ENCODE peak calls at places on chromosomes 11 and 22, in six cellular contexts. W, J, Q, K, L and O are unnamed samples. For H3K4me1, the result is how much of the 10 kb centered on the place peaks cover.

GRCh38 chr22:24106385-24107381 is 74.6 kb upstream of the SUSD2 start:
- DNase-seq in Q (no peak), L (no peak), K (no peak), W (peak), J (peak), O (no peak)

GRCh38 chr22:49487950-49488349 is 339.7 kb downstream of the BRD1 start:
- DNase-seq in L (no peak), Q (no peak), J (no peak), K (peak), W (peak), O (no peak)

GRCh38 chr11:114125959-114126358 is 66.4 kb downstream of the ZBTB16 start:
- DNase-seq in K (no peak), Q (no peak), W (no peak), J (no peak), L (no peak), O (no peak)

GRCh38 chr11:34184505-34185015 is 79.1 kb downstream of the NAT10 start:
- DNase-seq in Q (no peak), K (no peak), J (no peak), L (no peak), W (no peak), O (no peak)

GRCh38 chr11:2802389-2803185 is 83.0 kb downstream of the CDKN1C start:
- DNase-seq in W (no peak), J (no peak), L (no peak), K (no peak), Q (no peak), O (no peak)

GRCh38 chr11:118689852-118690552 is 10.6 kb upstream of the TREH start:
- DNase-seq in K (peak), L (peak), W (peak), Q (peak), J (peak), O (peak)

GRCh38 chr11:1906623-1907423 is 12.7 kb upstream of the TNNT3 start:
- DNase-seq in K (no peak), L (no peak), J (no peak), W (no peak), Q (no peak), O (no peak)

GRCh38 chr11:36750349-36750748 is 152.3 kb upstream of the RAG2 start:
- DNase-seq in J (no peak), K (no peak), W (peak), L (no peak), Q (peak), O (no peak)

GRCh38 chr11:6587360-6587953 is 16.0 kb downstream of the RRP8 start:
- DNase-seq in K (no peak), J (no peak), W (no peak), Q (no peak), L (no peak), O (no peak)

GRCh38 chr22:48870436-48870835 is 957.2 kb downstream of the BRD1 start:
- DNase-seq in Q (no peak), W (no peak), L (no peak), K (no peak), J (peak), O (no peak)

GRCh38 chr11:44680982-44681597 is 45.7 kb upstream of the TSPAN18 start:
- DNase-seq in W (peak), J (no peak), L (no peak), K (no peak), Q (peak), O (no peak)

GRCh38 chr22:23200896-23201295 is 20.6 kb downstream of the BCR start:
- DNase-seq in W (no peak), J (no peak), K (no peak), L (no peak), Q (no peak), O (no peak)

GRCh38 chr22:35917651-35918050 is 111.0 kb downstream of the RBFOX2 start:
- DNase-seq in W (no peak), J (no peak), K (no peak), L (no peak), Q (no peak), O (no peak)

GRCh38 chr11:3840289-3840869 is 380 bp downstream of the RHOG start:
- DNase-seq in J (peak), Q (peak), L (peak), W (no peak), K (no peak), O (no peak)

GRCh38 chr22:26162961-26163360 is 6.3 kb upstream of the SEZ6L start:
- DNase-seq in W (no peak), J (no peak), Q (no peak), K (no peak), L (no peak), O (no peak)

GRCh38 chr22:27752771-27753170 is 48.8 kb downstream of the MN1 start:
- DNase-seq in W (no peak), K (no peak), J (no peak), Q (peak), L (no peak), O (peak)

GRCh38 chr11:57638005-57638760 is 11.5 kb downstream of the YPEL4 start:
- DNase-seq in W (peak), J (no peak), Q (peak), K (peak), L (no peak), O (peak)

GRCh38 chr11:13327421-13327820 is 49.8 kb downstream of the BMAL1 start:
- DNase-seq in W (no peak), K (no peak), J (no peak), L (no peak), Q (no peak), O (no peak)

GRCh38 chr11:11265320-11265719 is 87.7 kb downstream of the CSNK2A3 start:
- DNase-seq in L (no peak), J (no peak), K (no peak), Q (no peak), W (no peak), O (no peak)

GRCh38 chr11:19218216-19218615 is 16.4 kb upstream of the CSRP3 start:
- DNase-seq in K (no peak), W (no peak), Q (no peak), J (no peak), L (no peak), O (no peak)

GRCh38 chr11:61635304-61635703 is 44.9 kb upstream of the DAGLA start:
- DNase-seq in L (no peak), Q (no peak), K (no peak), J (no peak), W (no peak), O (no peak)

GRCh38 chr11:121329786-121330395 is 37.3 kb downstream of the SC5D start:
- DNase-seq in L (no peak), Q (no peak), W (no peak), K (no peak), J (no peak), O (no peak)

GRCh38 chr11:1772270-1773130 is 8.8 kb upstream of the CTSD start:
- DNase-seq in W (peak), J (no peak), L (peak), Q (peak), K (no peak), O (peak)

GRCh38 chr11:59557940-59558643 is 46.8 kb downstream of the OR4D9 start:
- DNase-seq in W (peak), Q (no peak), K (no peak), L (no peak), J (no peak), O (peak)

GRCh38 chr22:26436903-26437515 is 7.9 kb downstream of the ASPHD2 start:
- DNase-seq in Q (no peak), W (no peak), J (no peak), L (no peak), K (no peak), O (no peak)

GRCh38 chr22:19118601-19118880 is 3.7 kb downstream of the DGCR2 start:
- DNase-seq in L (no peak), J (no peak), Q (no peak), K (no peak), W (no peak), O (no peak)
- H3K9ac ChIP-seq in L (peak), J (peak), Q (no peak), K (no peak), W (no peak), O (no peak)

GRCh38 chr11:46273511-46274205 is 3.8 kb upstream of the CREB3L1 start:
- DNase-seq in J (no peak), L (no peak), Q (peak), K (no peak), W (no peak), O (peak)
- H3K4me1 ChIP-seq in J (under half), L (under half), Q (under half), K (under half), W (under half), O (under half)

GRCh38 chr11:66050581-66051231 is 1.5 kb upstream of the SF3B2 start:
- DNase-seq in J (no peak), W (peak), K (no peak), Q (peak), L (no peak), O (no peak)

GRCh38 chr11:66051371-66051765 is 796 bp upstream of the SF3B2 start:
- DNase-seq in J (peak), L (no peak), Q (no peak), K (no peak), W (no peak), O (no peak)

GRCh38 chr11:66046901-66047300 is 2.1 kb downstream of the GAL3ST3 start:
- DNase-seq in W (no peak), Q (no peak), L (no peak), J (no peak), K (no peak), O (no peak)

GRCh38 chr11:66047541-66048365 is 1.2 kb downstream of the GAL3ST3 start:
- DNase-seq in J (no peak), Q (no peak), K (no peak), L (no peak), W (no peak), O (peak)

DNA sequence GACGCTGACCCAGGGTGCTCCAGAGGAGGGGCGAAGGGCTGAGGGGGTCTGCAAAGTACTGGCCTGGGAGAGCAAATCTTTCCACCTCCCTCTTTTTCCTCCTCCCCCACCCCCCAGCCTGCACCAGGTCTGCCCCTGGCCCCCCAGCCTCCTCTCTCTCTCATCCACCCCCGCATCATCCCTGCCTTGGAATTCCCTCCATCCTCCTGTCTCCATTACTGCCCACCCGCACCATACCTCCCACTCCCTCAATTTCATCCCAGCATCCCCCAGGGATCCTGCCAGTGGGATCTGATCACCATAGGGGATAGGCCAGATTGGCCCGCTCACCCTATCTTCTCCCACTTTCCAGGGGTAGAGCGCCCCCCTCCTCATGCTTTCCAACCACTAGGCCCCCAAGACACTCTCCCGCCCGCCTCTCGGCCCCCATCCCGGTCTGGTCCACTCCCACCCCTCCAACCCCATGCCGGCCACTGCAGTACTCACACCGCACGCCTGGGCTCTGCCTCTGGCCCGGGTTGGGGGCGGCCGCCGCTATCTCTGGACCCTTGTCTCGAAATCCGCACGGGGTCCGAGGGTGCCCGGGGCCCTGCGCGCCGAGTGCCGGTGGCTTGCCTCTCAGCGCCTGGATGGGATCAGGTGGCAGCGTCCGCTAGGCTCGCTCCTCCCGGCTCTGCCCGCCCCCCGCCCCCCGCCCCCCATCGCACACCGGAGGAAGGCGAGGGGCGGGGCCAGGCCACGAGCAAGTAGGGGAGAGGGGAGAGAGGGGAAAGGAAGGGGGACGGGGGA is at the start of gene GAL3ST3:
- DNase-seq in L (no peak), Q (no peak), K (no peak), J (no peak), W (peak), O (no peak)
- H3K9ac ChIP-seq in L (no peak), Q (no peak), K (no peak), J (peak), W (peak), O (no peak)

DNA sequence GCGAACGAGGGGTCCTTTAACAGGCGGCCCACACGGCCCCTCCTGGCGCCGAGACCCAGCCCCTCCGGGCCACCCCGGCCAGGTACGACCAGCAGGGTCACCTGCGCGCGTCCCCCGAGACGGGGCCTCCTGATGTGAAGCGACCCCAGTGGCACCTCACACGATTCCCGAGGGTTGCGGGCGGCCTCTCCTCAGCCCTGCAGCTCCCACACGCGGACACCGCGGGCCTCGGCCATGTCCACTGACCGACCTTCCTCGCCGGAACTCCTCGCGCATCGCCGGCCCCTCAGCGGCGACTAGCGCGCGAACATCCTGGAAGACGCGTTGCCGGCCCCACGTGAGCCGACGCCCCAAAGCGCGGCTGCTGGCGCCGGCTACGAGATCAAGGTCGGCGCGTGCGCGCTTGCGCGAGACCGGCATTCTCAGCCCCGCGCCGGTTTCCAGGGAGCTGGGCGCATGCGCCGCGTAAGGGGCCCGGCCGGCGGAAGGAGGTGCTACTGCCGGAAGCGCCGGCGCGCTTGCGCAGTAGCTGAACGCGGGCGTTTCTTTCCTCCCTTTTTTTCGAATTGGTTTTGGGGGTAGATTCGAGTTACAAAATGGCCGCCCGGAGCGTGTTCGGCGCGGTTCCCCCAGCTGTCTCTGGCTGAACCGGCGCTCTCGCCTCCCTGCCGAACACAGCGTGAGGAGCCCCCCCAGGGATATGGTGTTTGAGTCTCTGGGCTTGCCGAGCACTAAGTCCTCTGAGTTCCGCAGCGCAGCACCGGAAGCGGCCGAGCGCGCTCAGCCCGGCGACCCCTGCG is at the start of gene NUP50:
- DNase-seq in J (peak), Q (peak), W (peak), L (peak), K (peak), O (peak)
- H3K4me1 ChIP-seq in J (under half), Q (under half), W (under half), L (under half), K (under half), O (under half)

GRCh38 chr11:27212248-27212780 is 150.7 kb downstream of the CCDC34 start:
- DNase-seq in K (no peak), W (no peak), J (no peak), Q (no peak), L (no peak), O (no peak)

GRCh38 chr11:27208846-27209245 is 154.2 kb downstream of the CCDC34 start:
- DNase-seq in L (no peak), Q (no peak), W (no peak), K (no peak), J (no peak), O (no peak)

GRCh38 chr11:27209562-27210005 is 153.4 kb downstream of the CCDC34 start:
- DNase-seq in W (peak), L (peak), K (no peak), J (no peak), Q (peak), O (peak)

GRCh38 chr11:27211370-27212127 is 151.5 kb downstream of the CCDC34 start:
- DNase-seq in K (no peak), L (peak), J (peak), Q (peak), W (no peak), O (no peak)

GRCh38 chr11:27210509-27210908 is 152.5 kb downstream of the CCDC34 start:
- DNase-seq in J (no peak), Q (no peak), L (no peak), K (no peak), W (no peak), O (no peak)
- H3K9ac ChIP-seq in J (no peak), Q (no peak), L (no peak), K (no peak), W (no peak), O (no peak)

DNA sequence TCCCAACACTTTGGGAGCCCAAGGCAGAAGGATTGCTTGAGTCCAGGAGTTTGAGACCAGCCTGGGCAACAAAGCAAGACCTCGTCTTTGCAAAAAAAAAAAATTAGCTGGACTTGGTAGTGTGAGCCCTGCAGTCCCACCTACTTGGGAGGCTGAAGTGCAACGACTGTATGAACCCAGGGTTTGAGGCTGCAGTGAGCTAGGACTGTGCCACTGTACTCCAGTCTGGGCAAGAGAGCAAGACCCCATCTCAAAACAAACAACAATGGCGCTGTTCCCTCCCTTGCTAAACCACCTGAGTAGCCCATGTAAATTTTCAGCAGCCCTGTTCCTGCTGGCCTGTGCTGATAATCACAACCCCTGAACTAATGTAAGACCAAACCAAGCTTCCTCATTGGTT is 3.1 kb downstream of the LAMTOR1 start:
- DNase-seq in Q (no peak), L (no peak), J (no peak), W (no peak), K (no peak), O (no peak)
- H3K4me1 ChIP-seq in Q (under half), L (under half), J (under half), W (under half), K (under half), O (under half)